ENCODE peak calls at places on chromosomes 2 and 18, in five cellular contexts. V is nephron progenitor cell, Q is ELR, D is SK-MEL-5, E is brain microvascular endothelial cell. F is an unnamed sample.

GRCh38 chr2:236685979-236686520 is 116.4 kb downstream of the ACKR3 start:
- DNase-seq in E (no peak), V (no peak), Q (no peak), D (no peak), F (no peak)

GRCh38 chr2:210046851-210047486 is 44.5 kb downstream of the RPE start:
- DNase-seq in Q (no peak), E (no peak), V (no peak), D (no peak), F (no peak)

GRCh38 chr18:34223893-34224422 is 755 bp downstream of the NOL4 start:
- DNase-seq in E (no peak), V (no peak), Q (no peak), D (no peak), F (no peak)

GRCh38 chr18:13514558-13514957 is 211.8 kb downstream of the FAM210A start:
- DNase-seq in E (no peak), D (no peak), Q (no peak), V (no peak), F (no peak)

GRCh38 chr2:131034122-131035051 is 58.9 kb downstream of the FAM168B start:
- DNase-seq in V (peak), Q (peak), D (no peak), E (no peak), F (no peak)

GRCh38 chr18:75625966-75626365 is 198.5 kb upstream of the SMIM21 start:
- DNase-seq in E (no peak), Q (no peak), D (no peak), V (no peak), F (no peak)

GRCh38 chr18:58124475-58124874 is 80.4 kb downstream of the NEDD4L start:
- DNase-seq in E (no peak), V (no peak), D (no peak), Q (no peak), F (no peak)

GRCh38 chr18:79489900-79490592 is 94.3 kb downstream of the NFATC1 start:
- DNase-seq in D (no peak), Q (no peak), V (no peak), E (no peak), F (no peak)

GRCh38 chr18:68024716-68025115 is 508.2 kb upstream of the DSEL start:
- DNase-seq in D (no peak), V (no peak), E (no peak), Q (no peak), F (no peak)

GRCh38 chr2:224449212-224450147 is 47.6 kb upstream of the FAM124B start:
- DNase-seq in E (peak), V (no peak), D (peak), Q (peak), F (peak)

GRCh38 chr18:79274823-79275222 is 120.9 kb upstream of the NFATC1 start:
- DNase-seq in Q (no peak), D (no peak), V (no peak), E (no peak), F (no peak)

GRCh38 chr2:53268086-53268485 is 499.5 kb upstream of the CHAC2 start:
- DNase-seq in D (peak), Q (peak), E (no peak), V (no peak), F (no peak)

GRCh38 chr2:169819106-169819505 is 5.6 kb downstream of the METTL5 start:
- DNase-seq in D (no peak), E (no peak), Q (no peak), V (no peak), F (no peak)

GRCh38 chr2:67649331-67650071 is 252.4 kb downstream of the ETAA1 start:
- DNase-seq in Q (no peak), D (no peak), V (no peak), E (no peak), F (peak)

GRCh38 chr2:224584768-224585204 is 377 bp downstream of the CUL3 start:
- DNase-seq in Q (peak), E (peak), V (no peak), D (peak), F (peak)

GRCh38 chr2:156435725-156436476 is at the start of gene GPD2:
- DNase-seq in E (peak), D (peak), V (peak), Q (peak), F (peak)

GRCh38 chr18:79524181-79525078 is 128.7 kb downstream of the NFATC1 start:
- DNase-seq in E (no peak), V (no peak), Q (no peak), D (no peak), F (no peak)

F was measured in Calu3.